ENCODE peak calls at places on chromosomes 11 and 22, in six cellular contexts. J, H, E, R, K and G are unnamed samples.

GRCh38 chr11:34323601-34324000 is 34.2 kb downstream of the ABTB2 start:
- DNase-seq in H (no peak), R (no peak), K (no peak), J (no peak), E (no peak), G (no peak)

GRCh38 chr11:847876-848275 is 5.2 kb downstream of the TSPAN4 start:
- DNase-seq in R (no peak), J (no peak), H (no peak), E (no peak), K (no peak), G (no peak)

GRCh38 chr11:46363031-46363407 is 15.8 kb downstream of the DGKZ start:
- DNase-seq in K (peak), E (no peak), H (peak), J (no peak), R (no peak), G (no peak)

GRCh38 chr22:50656122-50657070 is 16.2 kb upstream of the SHANK3 start:
- DNase-seq in J (no peak), E (no peak), R (no peak), K (peak), H (peak), G (no peak)

GRCh38 chr22:46971141-46971775 is 208.8 kb downstream of the TBC1D22A start:
- DNase-seq in E (peak), R (peak), J (peak), H (peak), K (peak), G (no peak)

GRCh38 chr11:121800704-121801516 is 315.1 kb downstream of the BLID start:
- DNase-seq in R (peak), J (peak), H (no peak), E (no peak), K (no peak), G (no peak)

GRCh38 chr22:33300165-33300564 is 242.0 kb upstream of the SYN3 start:
- DNase-seq in J (no peak), R (no peak), H (no peak), E (no peak), K (no peak), G (no peak)

GRCh38 chr11:102704841-102705240 is 728 bp downstream of the MMP27 start:
- DNase-seq in H (no peak), J (no peak), R (no peak), E (no peak), K (no peak), G (no peak)

GRCh38 chr11:444397-445144 is 2.8 kb upstream of the ANO9 start:
- DNase-seq in J (no peak), H (peak), E (no peak), K (peak), R (no peak), G (no peak)

GRCh38 chr11:62879554-62879953 is 1.1 kb upstream of the SLC3A2 start:
- DNase-seq in K (no peak), R (no peak), J (peak), E (no peak), H (no peak), G (no peak)

GRCh38 chr22:48477031-48477721 is 1350.5 kb downstream of the BRD1 start:
- DNase-seq in E (peak), K (no peak), J (peak), H (peak), R (no peak), G (no peak)

DNA sequence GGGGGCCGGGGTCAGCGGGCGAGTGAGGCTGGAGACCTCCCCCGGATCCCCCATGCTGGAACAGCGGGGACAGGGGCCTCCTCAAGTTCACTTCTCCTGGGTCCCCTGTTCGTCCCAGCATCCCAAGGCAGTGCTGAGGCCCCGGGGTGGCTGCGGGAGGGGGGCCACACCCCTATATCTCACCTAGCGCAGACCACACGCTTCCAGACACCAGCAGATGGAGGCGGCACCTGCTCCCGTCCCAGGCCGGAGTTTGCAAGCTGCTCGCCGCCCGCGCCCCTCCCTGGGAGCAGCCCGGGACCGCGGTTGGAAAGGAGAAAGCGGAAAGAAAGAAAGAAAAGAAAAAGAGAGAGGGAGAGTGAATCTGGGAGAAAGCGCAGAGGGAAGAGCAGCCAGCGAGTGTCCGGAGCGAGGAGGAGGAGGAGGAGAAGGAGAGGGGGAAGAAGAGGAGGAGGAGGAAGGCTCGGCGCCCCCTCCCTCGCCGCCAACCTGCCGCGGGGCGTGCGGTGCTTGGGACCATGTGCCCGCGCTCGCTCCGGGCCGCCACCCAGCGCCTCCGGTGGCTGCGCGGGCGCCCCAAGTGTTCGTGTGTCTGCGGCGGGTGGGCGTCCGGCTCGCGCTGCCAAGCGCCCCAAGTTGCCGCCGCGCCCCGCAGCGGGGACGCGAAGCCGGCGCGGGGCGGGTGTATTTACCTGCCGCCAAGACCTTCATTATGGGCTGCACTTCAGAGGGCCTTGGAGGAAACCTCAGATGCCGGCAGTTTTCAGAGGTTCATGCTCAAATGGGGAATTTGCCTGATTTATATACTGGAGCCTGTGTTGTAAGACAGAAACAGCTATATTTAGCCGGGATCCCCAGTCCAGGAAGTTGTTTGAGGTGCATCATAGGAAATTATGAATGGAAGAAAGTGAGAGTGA is at the start of gene LIF:
- DNase-seq in K (no peak), H (no peak), R (peak), J (peak), E (no peak), G (no peak)
- H3K27ac ChIP-seq in K (no peak), H (peak), R (no peak), J (no peak), E (no peak), G (peak)

GRCh38 chr11:19744130-19744529 is 31.5 kb downstream of the NAV2 start:
- DNase-seq in K (no peak), H (no peak), J (no peak), E (peak), R (no peak), G (no peak)

GRCh38 chr11:19746081-19746480 is 33.4 kb downstream of the NAV2 start:
- DNase-seq in J (no peak), H (no peak), R (no peak), E (peak), K (no peak), G (no peak)

GRCh38 chr11:19742595-19743292 is 30.1 kb downstream of the NAV2 start:
- DNase-seq in H (peak), E (peak), K (peak), R (peak), J (peak), G (no peak)

GRCh38 chr11:19740586-19740985 is 27.9 kb downstream of the NAV2 start:
- DNase-seq in J (no peak), K (no peak), H (no peak), E (peak), R (no peak), G (no peak)

DNA sequence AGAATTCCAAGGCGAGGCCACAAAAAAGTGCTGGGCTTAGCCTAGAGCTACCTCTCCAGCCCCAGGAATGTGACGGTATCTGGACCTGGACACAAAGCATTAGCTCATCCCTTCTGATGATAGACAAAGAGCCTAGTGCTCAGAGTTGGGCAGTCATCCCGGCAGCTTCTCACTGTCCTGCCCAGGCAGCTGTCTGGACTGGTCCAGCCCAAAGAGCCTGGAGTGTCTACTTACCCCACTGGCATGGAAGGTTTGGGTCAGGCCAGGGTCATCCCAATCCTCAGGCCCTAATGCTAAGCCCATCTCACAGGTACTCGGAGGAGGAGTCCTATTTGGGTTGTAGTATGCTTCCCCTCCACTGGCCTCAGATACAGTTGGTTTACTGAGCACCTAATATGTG is 31.0 kb downstream of the NAV2 start:
- DNase-seq in H (no peak), E (peak), K (no peak), R (no peak), J (no peak), G (no peak)
- H3K27ac ChIP-seq in H (no peak), E (peak), K (no peak), R (no peak), J (no peak), G (no peak)

GRCh38 chr11:67055812-67056211 is 835 bp upstream of the RHOD start:
- DNase-seq in J (peak), R (peak), K (no peak), H (no peak), E (no peak), G (no peak)

GRCh38 chr11:67056267-67056639 is 394 bp upstream of the RHOD start:
- DNase-seq in K (no peak), H (no peak), J (no peak), R (no peak), E (no peak), G (no peak)

GRCh38 chr11:67056640-67057409 is at the start of gene RHOD:
- DNase-seq in J (peak), H (peak), K (no peak), R (peak), E (no peak), G (no peak)

GRCh38 chr11:67058506-67058905 is 1.9 kb downstream of the RHOD start:
- DNase-seq in J (no peak), K (no peak), R (no peak), H (no peak), E (no peak), G (no peak)

GRCh38 chr11:67057410-67057757 is 737 bp downstream of the RHOD start:
- DNase-seq in J (no peak), R (no peak), K (no peak), E (no peak), H (no peak), G (no peak)
- H3K27ac ChIP-seq in J (peak), R (no peak), K (peak), E (peak), H (no peak), G (peak)

DNA sequence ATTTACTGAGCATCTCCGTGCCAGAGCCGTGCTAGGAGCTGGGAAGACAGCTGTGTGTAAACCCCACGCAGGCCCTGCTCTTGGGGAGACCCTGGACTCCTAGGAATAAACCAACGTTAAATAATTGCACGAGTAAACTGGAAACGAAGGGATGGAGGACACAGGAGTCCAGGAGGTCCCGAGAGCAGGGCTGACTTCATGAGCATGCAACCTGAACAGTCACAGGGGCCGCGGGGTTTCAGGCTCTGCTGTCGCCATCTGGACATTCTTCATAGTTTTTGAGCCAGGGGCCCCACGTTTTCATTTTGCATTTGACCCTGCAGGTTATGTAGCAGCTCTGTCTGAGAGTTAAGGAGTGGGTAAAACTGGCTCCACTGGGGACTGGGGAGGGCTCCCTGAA is 63.0 kb downstream of the PRDM11 start:
- DNase-seq in K (no peak), R (no peak), H (no peak), E (no peak), J (no peak), G (no peak)
- H3K27ac ChIP-seq in K (peak), R (no peak), H (no peak), E (peak), J (peak), G (no peak)

GRCh38 chr11:73315288-73316020 is 7.4 kb downstream of the ARHGEF17 start:
- DNase-seq in K (peak), E (no peak), R (peak), J (no peak), H (no peak), G (no peak)
- H3K27ac ChIP-seq in K (peak), E (peak), R (no peak), J (peak), H (peak), G (no peak)